ENCODE peak calls at places on chromosome 6, in ten cellular contexts. Q is stimulated activated CD4-positive, alpha-beta T cell treated with anti-CD3 and anti-CD28 coated beads, Interleukin-12 subunit alpha, Interleukin-12 subunit beta, amount 100 ng/mL, for 4 hours; I is stimulated activated CD8-positive, alpha-beta memory T cell treated with anti-CD3 and anti-CD28 coated beads, Interleukin-4, amount 100 ng/mL, for 1 hour; R is activated naive CD4-positive, alpha-beta T cell treated with anti-CD3 and anti-CD28 coated beads for 36 hours; K is NCI-H1417 treated with DMSO at 0.1 percent for 48 hours; B is ELR; X is renal cortical epithelial cell; C is activated CD4-positive, alpha-beta T cell treated with anti-CD3 and anti-CD28 coated beads for 36 hours; J is choroid plexus epithelial cell; P is cerebellar cortex. A is an unnamed sample.
A peak's percentile ranks its signal among the peaks of the same experiment; 100 is the strongest.

GRCh38 chr6:83849127-83849526 is 4.0 kb upstream of the RIPPLY2 start:
- DNase-seq in I (no peak), C (no peak), R (no peak), Q (no peak), X (no peak), K (no peak), B (no peak), P (no peak), J (no peak), A (no peak)

GRCh38 chr6:155013457-155013876 is 18.4 kb downstream of the TIAM2 start:
- DNase-seq in R (no peak), Q (no peak), J (no peak), X (no peak), C (no peak), I (no peak), B (no peak), P (no peak), K (no peak), A (no peak)

GRCh38 chr6:30548375-30548774 is 7.9 kb downstream of the GNL1 start:
- DNase-seq in R (no peak), X (peak; percentile 95), K (no peak), J (peak; percentile 57), P (no peak), Q (no peak), I (no peak), C (no peak), B (peak; percentile 41), A (no peak)

GRCh38 chr6:159969204-159969912 is 476 bp downstream of the IGF2R start:
- DNase-seq in J (peak; percentile 67), K (no peak), X (no peak), B (peak; percentile 60), Q (peak; percentile 38), I (no peak), C (peak; percentile 58), R (peak; percentile 30), P (no peak), A (peak; percentile 65)

GRCh38 chr6:132063738-132064137 is 112.6 kb upstream of the CCN2 start:
- DNase-seq in K (no peak), I (no peak), X (peak; percentile 91), J (peak; percentile 64), C (no peak), B (peak; percentile 96), Q (no peak), R (no peak), P (no peak), A (no peak)

GRCh38 chr6:111727798-111728197 is 122.1 kb upstream of the TRAF3IP2 start:
- DNase-seq in R (no peak), K (no peak), Q (no peak), C (no peak), B (peak; percentile 57), P (peak; percentile 55), X (no peak), J (peak; percentile 61), I (no peak), A (no peak)

GRCh38 chr6:85329193-85329592 is 120.7 kb upstream of the NT5E start:
- DNase-seq in X (no peak), Q (no peak), B (no peak), R (no peak), J (no peak), C (no peak), P (no peak), I (no peak), K (no peak), A (no peak)

GRCh38 chr6:140960566-140960965 is 1172.2 kb upstream of the GJE1 start:
- DNase-seq in I (no peak), P (no peak), X (peak; percentile 4), J (peak; percentile 60), K (no peak), R (no peak), Q (no peak), C (no peak), B (peak; percentile 9), A (no peak)

GRCh38 chr6:63634630-63635029 is 972 bp upstream of the PHF3 start:
- DNase-seq in C (no peak), Q (no peak), X (no peak), R (no peak), J (peak; percentile 30), K (no peak), B (no peak), P (peak; percentile 23), I (no peak), A (no peak)

GRCh38 chr6:134249759-134250602 is 67.9 kb downstream of the SGK1 start:
- DNase-seq in Q (no peak), R (no peak), X (peak; percentile 15), B (peak; percentile 29), P (peak; percentile 52), K (no peak), C (no peak), J (peak; percentile 65), I (no peak), A (no peak)

GRCh38 chr6:33914519-33915120 is 110.8 kb upstream of the MLN start:
- DNase-seq in B (no peak), C (peak; percentile 65), P (no peak), R (peak; percentile 71), Q (peak; percentile 30), K (no peak), J (no peak), X (no peak), I (peak; percentile 9), A (no peak)

GRCh38 chr6:77424761-77425160 is 38.5 kb downstream of the HTR1B start:
- DNase-seq in K (no peak), R (no peak), Q (no peak), C (no peak), J (no peak), I (no peak), X (no peak), P (no peak), B (no peak), A (no peak)

A was measured in endothelial cell.